ENCODE peak calls at places on chromosomes 6 and 20, in nine cellular contexts. One of them, this sample, is unnamed.

GRCh38 chr20:46802696-46803445 is 91.8 kb upstream of the EYA2 start:
- DNase-seq in NCI-H1930: no peak
- DNase-seq in CD8-positive, alpha-beta memory T cell: no peak
- DNase-seq in cortex of kidney: no peak
- DNase-seq in activated naive CD4-positive, alpha-beta T cell treated with Interleukin-2 at 50 U/mL for 16 hours: no peak
- DNase-seq in spleen: no peak
- DNase-seq in COR-L47: no peak
- DNase-seq in brain microvascular endothelial cell: no peak
- DNase-seq in iris pigment epithelial cell: no peak
- DNase-seq in this sample: no peak

GRCh38 chr6:158575550-158575949 is 15.7 kb downstream of the TMEM181 start:
- DNase-seq in NCI-H1930: no peak
- DNase-seq in CD8-positive, alpha-beta memory T cell: no peak
- DNase-seq in cortex of kidney: no peak
- DNase-seq in activated naive CD4-positive, alpha-beta T cell treated with Interleukin-2 at 50 U/mL for 16 hours: no peak
- DNase-seq in spleen: no peak
- DNase-seq in COR-L47: no peak
- DNase-seq in brain microvascular endothelial cell: no peak
- DNase-seq in iris pigment epithelial cell: no peak
- DNase-seq in this sample: no peak

GRCh38 chr6:166342293-166343156 is at the start of gene SFT2D1:
- DNase-seq in NCI-H1930: peak; percentile 54
- DNase-seq in CD8-positive, alpha-beta memory T cell: peak; percentile 81
- DNase-seq in cortex of kidney: no peak
- DNase-seq in activated naive CD4-positive, alpha-beta T cell treated with Interleukin-2 at 50 U/mL for 16 hours: peak; percentile 80
- DNase-seq in spleen: peak; percentile 97
- DNase-seq in COR-L47: peak; percentile 18
- DNase-seq in brain microvascular endothelial cell: peak; percentile 78
- DNase-seq in iris pigment epithelial cell: peak; percentile 77
- DNase-seq in this sample: peak; percentile 76

GRCh38 chr6:110518281-110518623 is 41.8 kb upstream of the SLC22A16 start:
- DNase-seq in NCI-H1930: no peak
- DNase-seq in CD8-positive, alpha-beta memory T cell: no peak
- DNase-seq in cortex of kidney: no peak
- DNase-seq in activated naive CD4-positive, alpha-beta T cell treated with Interleukin-2 at 50 U/mL for 16 hours: no peak
- DNase-seq in spleen: no peak
- DNase-seq in COR-L47: no peak
- DNase-seq in brain microvascular endothelial cell: no peak
- DNase-seq in iris pigment epithelial cell: peak; percentile 31
- DNase-seq in this sample: no peak

GRCh38 chr6:56381852-56382251 is 134.5 kb upstream of the COL21A1 start:
- DNase-seq in NCI-H1930: no peak
- DNase-seq in CD8-positive, alpha-beta memory T cell: no peak
- DNase-seq in cortex of kidney: no peak
- DNase-seq in activated naive CD4-positive, alpha-beta T cell treated with Interleukin-2 at 50 U/mL for 16 hours: no peak
- DNase-seq in spleen: no peak
- DNase-seq in COR-L47: no peak
- DNase-seq in brain microvascular endothelial cell: no peak
- DNase-seq in iris pigment epithelial cell: no peak
- DNase-seq in this sample: no peak

GRCh38 chr20:58228484-58229197 is at the start of gene ANKRD60:
- DNase-seq in NCI-H1930: peak; percentile 43
- DNase-seq in CD8-positive, alpha-beta memory T cell: peak; percentile 59
- DNase-seq in cortex of kidney: no peak
- DNase-seq in activated naive CD4-positive, alpha-beta T cell treated with Interleukin-2 at 50 U/mL for 16 hours: peak; percentile 41
- DNase-seq in spleen: no peak
- DNase-seq in COR-L47: peak; percentile 41
- DNase-seq in brain microvascular endothelial cell: peak; percentile 65
- DNase-seq in iris pigment epithelial cell: peak; percentile 58
- DNase-seq in this sample: peak; percentile 73

GRCh38 chr6:14661188-14661587 is 543.6 kb downstream of the CD83 start:
- DNase-seq in NCI-H1930: no peak
- DNase-seq in CD8-positive, alpha-beta memory T cell: no peak
- DNase-seq in cortex of kidney: no peak
- DNase-seq in activated naive CD4-positive, alpha-beta T cell treated with Interleukin-2 at 50 U/mL for 16 hours: peak; percentile 18
- DNase-seq in spleen: no peak
- DNase-seq in COR-L47: no peak
- DNase-seq in brain microvascular endothelial cell: no peak
- DNase-seq in iris pigment epithelial cell: peak; percentile 55
- DNase-seq in this sample: no peak

GRCh38 chr6:35359744-35360348 is 17.5 kb downstream of the PPARD start:
- DNase-seq in NCI-H1930: no peak
- DNase-seq in CD8-positive, alpha-beta memory T cell: no peak
- DNase-seq in cortex of kidney: no peak
- DNase-seq in activated naive CD4-positive, alpha-beta T cell treated with Interleukin-2 at 50 U/mL for 16 hours: no peak
- DNase-seq in spleen: no peak
- DNase-seq in COR-L47: peak; percentile 26
- DNase-seq in brain microvascular endothelial cell: peak; percentile 83
- DNase-seq in iris pigment epithelial cell: peak; percentile 90
- DNase-seq in this sample: no peak

GRCh38 chr6:31575335-31575901 is at the start of gene TNF:
- DNase-seq in NCI-H1930: no peak
- DNase-seq in CD8-positive, alpha-beta memory T cell: peak; percentile 77
- DNase-seq in cortex of kidney: no peak
- DNase-seq in activated naive CD4-positive, alpha-beta T cell treated with Interleukin-2 at 50 U/mL for 16 hours: peak; percentile 88
- DNase-seq in spleen: peak; percentile 89
- DNase-seq in COR-L47: no peak
- DNase-seq in brain microvascular endothelial cell: no peak
- DNase-seq in iris pigment epithelial cell: no peak
- DNase-seq in this sample: peak; percentile 58

GRCh38 chr20:1377984-1378742 is 14.7 kb downstream of the FKBP1A start:
- DNase-seq in NCI-H1930: no peak
- DNase-seq in CD8-positive, alpha-beta memory T cell: no peak
- DNase-seq in cortex of kidney: no peak
- DNase-seq in activated naive CD4-positive, alpha-beta T cell treated with Interleukin-2 at 50 U/mL for 16 hours: no peak
- DNase-seq in spleen: no peak
- DNase-seq in COR-L47: no peak
- DNase-seq in brain microvascular endothelial cell: no peak
- DNase-seq in iris pigment epithelial cell: peak; percentile 69
- DNase-seq in this sample: no peak

GRCh38 chr20:22217712-22218352 is 366.5 kb downstream of the FOXA2 start:
- DNase-seq in NCI-H1930: no peak
- DNase-seq in CD8-positive, alpha-beta memory T cell: no peak
- DNase-seq in cortex of kidney: no peak
- DNase-seq in activated naive CD4-positive, alpha-beta T cell treated with Interleukin-2 at 50 U/mL for 16 hours: no peak
- DNase-seq in spleen: no peak
- DNase-seq in COR-L47: no peak
- DNase-seq in brain microvascular endothelial cell: no peak
- DNase-seq in iris pigment epithelial cell: no peak
- DNase-seq in this sample: no peak

GRCh38 chr6:52419809-52420667 is at the start of gene EFHC1:
- DNase-seq in NCI-H1930: peak; percentile 98
- DNase-seq in CD8-positive, alpha-beta memory T cell: peak; percentile 99
- DNase-seq in cortex of kidney: peak; percentile 54
- DNase-seq in activated naive CD4-positive, alpha-beta T cell treated with Interleukin-2 at 50 U/mL for 16 hours: peak; percentile 98
- DNase-seq in spleen: peak; percentile 99
- DNase-seq in COR-L47: peak; percentile 99
- DNase-seq in brain microvascular endothelial cell: peak; percentile 98
- DNase-seq in iris pigment epithelial cell: peak; percentile 97
- DNase-seq in this sample: peak; percentile 97

GRCh38 chr6:166195861-166196238 is 28.2 kb upstream of the TBXT start:
- DNase-seq in NCI-H1930: no peak
- DNase-seq in CD8-positive, alpha-beta memory T cell: no peak
- DNase-seq in cortex of kidney: no peak
- DNase-seq in activated naive CD4-positive, alpha-beta T cell treated with Interleukin-2 at 50 U/mL for 16 hours: no peak
- DNase-seq in spleen: no peak
- DNase-seq in COR-L47: no peak
- DNase-seq in brain microvascular endothelial cell: no peak
- DNase-seq in iris pigment epithelial cell: no peak
- DNase-seq in this sample: no peak

GRCh38 chr6:156645106-156645505 is 132.1 kb upstream of the ARID1B start:
- DNase-seq in NCI-H1930: no peak
- DNase-seq in CD8-positive, alpha-beta memory T cell: no peak
- DNase-seq in cortex of kidney: no peak
- DNase-seq in activated naive CD4-positive, alpha-beta T cell treated with Interleukin-2 at 50 U/mL for 16 hours: no peak
- DNase-seq in spleen: no peak
- DNase-seq in COR-L47: no peak
- DNase-seq in brain microvascular endothelial cell: no peak
- DNase-seq in iris pigment epithelial cell: peak; percentile 39
- DNase-seq in this sample: no peak

GRCh38 chr6:152642578-152643375 is 5.6 kb upstream of the SYNE1 start:
- DNase-seq in NCI-H1930: peak; percentile 47
- DNase-seq in CD8-positive, alpha-beta memory T cell: peak; percentile 73
- DNase-seq in cortex of kidney: no peak
- DNase-seq in activated naive CD4-positive, alpha-beta T cell treated with Interleukin-2 at 50 U/mL for 16 hours: peak; percentile 9
- DNase-seq in spleen: peak; percentile 89
- DNase-seq in COR-L47: peak; percentile 45
- DNase-seq in brain microvascular endothelial cell: peak; percentile 53
- DNase-seq in iris pigment epithelial cell: peak; percentile 71
- DNase-seq in this sample: no peak

GRCh38 chr6:3229566-3230274 is 2.3 kb upstream of the TUBB2B start:
- DNase-seq in NCI-H1930: peak; percentile 65
- DNase-seq in CD8-positive, alpha-beta memory T cell: no peak
- DNase-seq in cortex of kidney: no peak
- DNase-seq in activated naive CD4-positive, alpha-beta T cell treated with Interleukin-2 at 50 U/mL for 16 hours: no peak
- DNase-seq in spleen: no peak
- DNase-seq in COR-L47: peak; percentile 87
- DNase-seq in brain microvascular endothelial cell: no peak
- DNase-seq in iris pigment epithelial cell: peak; percentile 45
- DNase-seq in this sample: peak; percentile 27

GRCh38 chr6:64335195-64335594 is 699.6 kb downstream of the PHF3 start:
- DNase-seq in NCI-H1930: no peak
- DNase-seq in CD8-positive, alpha-beta memory T cell: no peak
- DNase-seq in cortex of kidney: no peak
- DNase-seq in activated naive CD4-positive, alpha-beta T cell treated with Interleukin-2 at 50 U/mL for 16 hours: no peak
- DNase-seq in spleen: no peak
- DNase-seq in COR-L47: no peak
- DNase-seq in brain microvascular endothelial cell: no peak
- DNase-seq in iris pigment epithelial cell: no peak
- DNase-seq in this sample: no peak

GRCh38 chr6:140985679-140986275 is 1146.9 kb upstream of the GJE1 start:
- DNase-seq in NCI-H1930: no peak
- DNase-seq in CD8-positive, alpha-beta memory T cell: no peak
- DNase-seq in cortex of kidney: no peak
- DNase-seq in activated naive CD4-positive, alpha-beta T cell treated with Interleukin-2 at 50 U/mL for 16 hours: no peak
- DNase-seq in spleen: no peak
- DNase-seq in COR-L47: no peak
- DNase-seq in brain microvascular endothelial cell: no peak
- DNase-seq in iris pigment epithelial cell: peak; percentile 14
- DNase-seq in this sample: no peak

GRCh38 chr6:5672581-5673011 is 334.1 kb downstream of the NRN1 start:
- DNase-seq in NCI-H1930: no peak
- DNase-seq in CD8-positive, alpha-beta memory T cell: no peak
- DNase-seq in cortex of kidney: no peak
- DNase-seq in activated naive CD4-positive, alpha-beta T cell treated with Interleukin-2 at 50 U/mL for 16 hours: no peak
- DNase-seq in spleen: no peak
- DNase-seq in COR-L47: no peak
- DNase-seq in brain microvascular endothelial cell: peak; percentile 92
- DNase-seq in iris pigment epithelial cell: peak; percentile 93
- DNase-seq in this sample: no peak

GRCh38 chr20:31678389-31679356 is 41.0 kb downstream of the COX4I2 start:
- DNase-seq in NCI-H1930: no peak
- DNase-seq in CD8-positive, alpha-beta memory T cell: no peak
- DNase-seq in cortex of kidney: no peak
- DNase-seq in activated naive CD4-positive, alpha-beta T cell treated with Interleukin-2 at 50 U/mL for 16 hours: no peak
- DNase-seq in spleen: no peak
- DNase-seq in COR-L47: no peak
- DNase-seq in brain microvascular endothelial cell: peak; percentile 37
- DNase-seq in iris pigment epithelial cell: peak; percentile 57
- DNase-seq in this sample: no peak

GRCh38 chr6:53979468-53980067 is 131.7 kb upstream of the MLIP start:
- DNase-seq in NCI-H1930: peak; percentile 44
- DNase-seq in CD8-positive, alpha-beta memory T cell: no peak
- DNase-seq in cortex of kidney: no peak
- DNase-seq in activated naive CD4-positive, alpha-beta T cell treated with Interleukin-2 at 50 U/mL for 16 hours: no peak
- DNase-seq in spleen: no peak
- DNase-seq in COR-L47: peak; percentile 21
- DNase-seq in brain microvascular endothelial cell: peak; percentile 39
- DNase-seq in iris pigment epithelial cell: peak; percentile 42
- DNase-seq in this sample: no peak

GRCh38 chr6:81759782-81760181 is 7.3 kb upstream of the TENT5A start:
- DNase-seq in NCI-H1930: no peak
- DNase-seq in CD8-positive, alpha-beta memory T cell: no peak
- DNase-seq in cortex of kidney: no peak
- DNase-seq in activated naive CD4-positive, alpha-beta T cell treated with Interleukin-2 at 50 U/mL for 16 hours: no peak
- DNase-seq in spleen: no peak
- DNase-seq in COR-L47: no peak
- DNase-seq in brain microvascular endothelial cell: peak; percentile 61
- DNase-seq in iris pigment epithelial cell: peak; percentile 92
- DNase-seq in this sample: no peak

GRCh38 chr6:17506962-17507361 is 93.1 kb upstream of the FAM8A1 start:
- DNase-seq in NCI-H1930: no peak
- DNase-seq in CD8-positive, alpha-beta memory T cell: no peak
- DNase-seq in cortex of kidney: no peak
- DNase-seq in activated naive CD4-positive, alpha-beta T cell treated with Interleukin-2 at 50 U/mL for 16 hours: no peak
- DNase-seq in spleen: no peak
- DNase-seq in COR-L47: no peak
- DNase-seq in brain microvascular endothelial cell: no peak
- DNase-seq in iris pigment epithelial cell: no peak
- DNase-seq in this sample: no peak

GRCh38 chr6:11644601-11645000 is 107.1 kb downstream of the TMEM170B start:
- DNase-seq in NCI-H1930: no peak
- DNase-seq in CD8-positive, alpha-beta memory T cell: no peak
- DNase-seq in cortex of kidney: no peak
- DNase-seq in activated naive CD4-positive, alpha-beta T cell treated with Interleukin-2 at 50 U/mL for 16 hours: no peak
- DNase-seq in spleen: no peak
- DNase-seq in COR-L47: no peak
- DNase-seq in brain microvascular endothelial cell: no peak
- DNase-seq in iris pigment epithelial cell: no peak
- DNase-seq in this sample: no peak

GRCh38 chr20:37421988-37422387 is 76.0 kb downstream of the SRC start:
- DNase-seq in NCI-H1930: no peak
- DNase-seq in CD8-positive, alpha-beta memory T cell: no peak
- DNase-seq in cortex of kidney: no peak
- DNase-seq in activated naive CD4-positive, alpha-beta T cell treated with Interleukin-2 at 50 U/mL for 16 hours: no peak
- DNase-seq in spleen: no peak
- DNase-seq in COR-L47: no peak
- DNase-seq in brain microvascular endothelial cell: no peak
- DNase-seq in iris pigment epithelial cell: no peak
- DNase-seq in this sample: no peak

GRCh38 chr20:51886891-51887608 is 84.7 kb upstream of the SALL4 start:
- DNase-seq in NCI-H1930: no peak
- DNase-seq in CD8-positive, alpha-beta memory T cell: no peak
- DNase-seq in cortex of kidney: no peak
- DNase-seq in activated naive CD4-positive, alpha-beta T cell treated with Interleukin-2 at 50 U/mL for 16 hours: no peak
- DNase-seq in spleen: no peak
- DNase-seq in COR-L47: no peak
- DNase-seq in brain microvascular endothelial cell: no peak
- DNase-seq in iris pigment epithelial cell: no peak
- DNase-seq in this sample: no peak

GRCh38 chr6:1247894-1248293 is 64.0 kb upstream of the FOXQ1 start:
- DNase-seq in NCI-H1930: no peak
- DNase-seq in CD8-positive, alpha-beta memory T cell: no peak
- DNase-seq in cortex of kidney: no peak
- DNase-seq in activated naive CD4-positive, alpha-beta T cell treated with Interleukin-2 at 50 U/mL for 16 hours: no peak
- DNase-seq in spleen: no peak
- DNase-seq in COR-L47: no peak
- DNase-seq in brain microvascular endothelial cell: no peak
- DNase-seq in iris pigment epithelial cell: no peak
- DNase-seq in this sample: no peak

GRCh38 chr20:57957397-57958049 is 247.7 kb upstream of the PMEPA1 start:
- DNase-seq in NCI-H1930: no peak
- DNase-seq in CD8-positive, alpha-beta memory T cell: no peak
- DNase-seq in cortex of kidney: no peak
- DNase-seq in activated naive CD4-positive, alpha-beta T cell treated with Interleukin-2 at 50 U/mL for 16 hours: no peak
- DNase-seq in spleen: no peak
- DNase-seq in COR-L47: no peak
- DNase-seq in brain microvascular endothelial cell: peak; percentile 34
- DNase-seq in iris pigment epithelial cell: peak; percentile 3
- DNase-seq in this sample: no peak

GRCh38 chr20:36336838-36337478 is 30.8 kb downstream of the DLGAP4 start:
- DNase-seq in NCI-H1930: no peak
- DNase-seq in CD8-positive, alpha-beta memory T cell: no peak
- DNase-seq in cortex of kidney: no peak
- DNase-seq in activated naive CD4-positive, alpha-beta T cell treated with Interleukin-2 at 50 U/mL for 16 hours: no peak
- DNase-seq in spleen: peak; percentile 41
- DNase-seq in COR-L47: no peak
- DNase-seq in brain microvascular endothelial cell: no peak
- DNase-seq in iris pigment epithelial cell: no peak
- DNase-seq in this sample: no peak

GRCh38 chr20:48606117-48606840 is 221.5 kb downstream of the PREX1 start:
- DNase-seq in NCI-H1930: no peak
- DNase-seq in CD8-positive, alpha-beta memory T cell: no peak
- DNase-seq in cortex of kidney: no peak
- DNase-seq in activated naive CD4-positive, alpha-beta T cell treated with Interleukin-2 at 50 U/mL for 16 hours: no peak
- DNase-seq in spleen: no peak
- DNase-seq in COR-L47: no peak
- DNase-seq in brain microvascular endothelial cell: no peak
- DNase-seq in iris pigment epithelial cell: no peak
- DNase-seq in this sample: no peak

GRCh38 chr6:162195441-162195840 is 532.1 kb downstream of the PRKN start:
- DNase-seq in NCI-H1930: no peak
- DNase-seq in CD8-positive, alpha-beta memory T cell: no peak
- DNase-seq in cortex of kidney: no peak
- DNase-seq in activated naive CD4-positive, alpha-beta T cell treated with Interleukin-2 at 50 U/mL for 16 hours: no peak
- DNase-seq in spleen: no peak
- DNase-seq in COR-L47: no peak
- DNase-seq in brain microvascular endothelial cell: no peak
- DNase-seq in iris pigment epithelial cell: no peak
- DNase-seq in this sample: no peak